ENCODE peak calls at places on chromosomes 11 and 22, in five cellular contexts. E, C, H, U and Y are unnamed samples.

GRCh38 chr11:74806267-74806666 is 57.6 kb downstream of the RNF169 start:
- DNase-seq in E (no peak), U (no peak), H (no peak), C (no peak), Y (no peak)

GRCh38 chr11:105935791-105936190 is 86.2 kb downstream of the MSANTD4 start:
- DNase-seq in C (no peak), E (no peak), H (peak; percentile 79), U (no peak), Y (no peak)

GRCh38 chr11:65856689-65857499 is 1.1 kb downstream of the CFL1 start:
- DNase-seq in U (peak; percentile 83), E (peak; percentile 76), H (peak; percentile 9), C (peak; percentile 86), Y (peak; percentile 87)

GRCh38 chr11:22627421-22627820 is 1.8 kb upstream of the FANCF start:
- DNase-seq in U (no peak), E (no peak), C (no peak), H (no peak), Y (no peak)

GRCh38 chr11:66868726-66869291 is 11.9 kb downstream of the LRFN4 start:
- DNase-seq in E (peak; percentile 74), C (peak; percentile 84), U (peak; percentile 73), H (no peak), Y (peak; percentile 44)

GRCh38 chr11:96122601-96123044 is 198.7 kb upstream of the MTMR2 start:
- DNase-seq in E (no peak), U (no peak), H (no peak), C (no peak), Y (no peak)

GRCh38 chr11:5476184-5476819 is 12.2 kb upstream of the OR52D1 start:
- DNase-seq in E (peak; percentile 15), U (peak; percentile 48), C (peak; percentile 29), H (no peak), Y (peak; percentile 14)

GRCh38 chr22:46672731-46673130 is 52.5 kb downstream of the GRAMD4 start:
- DNase-seq in E (no peak), C (no peak), H (no peak), U (no peak), Y (no peak)

GRCh38 chr11:92960886-92961285 is 8.6 kb upstream of the MTNR1B start:
- DNase-seq in E (no peak), U (no peak), C (no peak), H (no peak), Y (no peak)

GRCh38 chr11:111097191-111097590 is 148.3 kb upstream of the POU2AF2 start:
- DNase-seq in C (no peak), E (no peak), U (no peak), H (no peak), Y (no peak)

GRCh38 chr22:24827305-24827704 is 21.3 kb downstream of the SGSM1 start:
- DNase-seq in E (no peak), H (peak; percentile 91), C (no peak), U (no peak), Y (no peak)

GRCh38 chr11:26102325-26102724 is 229.6 kb upstream of the ANO3 start:
- DNase-seq in U (no peak), H (no peak), C (no peak), E (no peak), Y (no peak)